ENCODE peak calls at places on chromosomes 11 and 22, in six cellular contexts. One of them, this sample, is unnamed.

GRCh38 chr11:130179396-130180306 is 20.1 kb downstream of the ST14 start:
- DNase-seq in OCI-LY7: peak; percentile 76
- DNase-seq in neural progenitor cell: no peak
- DNase-seq in PC-3: no peak
- DNase-seq in HCT116: no peak
- DNase-seq in GM23248: no peak
- DNase-seq in this sample: peak; percentile 13

GRCh38 chr11:66467756-66468155 is 1.1 kb downstream of the PELI3 start:
- DNase-seq in HCT116: no peak
- DNase-seq in GM23248: peak; percentile 25
- DNase-seq in PC-3: peak; percentile 39
- DNase-seq in neural progenitor cell: peak; percentile 75
- DNase-seq in OCI-LY7: no peak
- DNase-seq in this sample: no peak

GRCh38 chr11:23688835-23689234 is 808.0 kb upstream of the LUZP2 start:
- DNase-seq in neural progenitor cell: no peak
- DNase-seq in OCI-LY7: no peak
- DNase-seq in PC-3: peak; percentile 54
- DNase-seq in HCT116: no peak
- DNase-seq in GM23248: peak; percentile 41
- DNase-seq in this sample: no peak

GRCh38 chr22:30790366-30790765 is 95.7 kb downstream of the OSBP2 start:
- DNase-seq in neural progenitor cell: no peak
- DNase-seq in GM23248: no peak
- DNase-seq in HCT116: no peak
- DNase-seq in OCI-LY7: no peak
- DNase-seq in PC-3: no peak
- DNase-seq in this sample: no peak

GRCh38 chr22:44304354-44304753 is 8.4 kb downstream of the SHISAL1 start:
- DNase-seq in HCT116: no peak
- DNase-seq in GM23248: peak; percentile 56
- DNase-seq in OCI-LY7: no peak
- DNase-seq in PC-3: peak; percentile 11
- DNase-seq in neural progenitor cell: peak; percentile 51
- DNase-seq in this sample: no peak

GRCh38 chr11:29280452-29280851 is 736.4 kb downstream of the KCNA4 start:
- DNase-seq in GM23248: peak; percentile 39
- DNase-seq in neural progenitor cell: no peak
- DNase-seq in PC-3: peak; percentile 66
- DNase-seq in OCI-LY7: no peak
- DNase-seq in HCT116: no peak
- DNase-seq in this sample: no peak

GRCh38 chr11:65418681-65419459 is 3.7 kb upstream of the NEAT1 start:
- DNase-seq in HCT116: peak; percentile 84
- DNase-seq in PC-3: peak; percentile 98
- DNase-seq in OCI-LY7: peak; percentile 98
- DNase-seq in GM23248: peak; percentile 97
- DNase-seq in neural progenitor cell: peak; percentile 84
- DNase-seq in this sample: peak; percentile 98

GRCh38 chr22:41146573-41146972 is 54.2 kb downstream of the EP300 start:
- DNase-seq in PC-3: no peak
- DNase-seq in GM23248: peak; percentile 10
- DNase-seq in OCI-LY7: no peak
- DNase-seq in neural progenitor cell: no peak
- DNase-seq in HCT116: no peak
- DNase-seq in this sample: no peak

GRCh38 chr22:45584121-45584570 is 81.5 kb downstream of the FBLN1 start:
- DNase-seq in PC-3: no peak
- DNase-seq in GM23248: peak; percentile 53
- DNase-seq in OCI-LY7: peak; percentile 27
- DNase-seq in HCT116: no peak
- DNase-seq in neural progenitor cell: no peak
- DNase-seq in this sample: no peak

GRCh38 chr22:32574957-32575893 is 100.6 kb downstream of the FBXO7 start:
- DNase-seq in PC-3: no peak
- DNase-seq in HCT116: no peak
- DNase-seq in neural progenitor cell: peak; percentile 45
- DNase-seq in OCI-LY7: no peak
- DNase-seq in GM23248: no peak
- DNase-seq in this sample: no peak

GRCh38 chr11:75667831-75668507 is 869 bp downstream of the MAP6 start:
- DNase-seq in OCI-LY7: no peak
- DNase-seq in HCT116: no peak
- DNase-seq in neural progenitor cell: peak; percentile 94
- DNase-seq in PC-3: peak; percentile 47
- DNase-seq in GM23248: peak; percentile 68
- DNase-seq in this sample: no peak

GRCh38 chr11:34755671-34756070 is 134.8 kb downstream of the EHF start:
- DNase-seq in neural progenitor cell: no peak
- DNase-seq in OCI-LY7: no peak
- DNase-seq in HCT116: no peak
- DNase-seq in GM23248: no peak
- DNase-seq in PC-3: no peak
- DNase-seq in this sample: no peak

GRCh38 chr11:94656968-94657367 is 89.8 kb downstream of the PIWIL4 start:
- DNase-seq in HCT116: no peak
- DNase-seq in OCI-LY7: no peak
- DNase-seq in GM23248: no peak
- DNase-seq in PC-3: no peak
- DNase-seq in neural progenitor cell: peak; percentile 12
- DNase-seq in this sample: no peak

GRCh38 chr11:80698646-80699045 is 1257.8 kb upstream of the TENM4 start:
- DNase-seq in OCI-LY7: no peak
- DNase-seq in GM23248: no peak
- DNase-seq in neural progenitor cell: no peak
- DNase-seq in HCT116: no peak
- DNase-seq in PC-3: peak; percentile 20
- DNase-seq in this sample: no peak

GRCh38 chr11:44574620-44575287 is 9.3 kb downstream of the CD82 start:
- DNase-seq in GM23248: peak; percentile 92
- DNase-seq in neural progenitor cell: no peak
- DNase-seq in OCI-LY7: peak; percentile 34
- DNase-seq in HCT116: no peak
- DNase-seq in PC-3: peak; percentile 57
- DNase-seq in this sample: peak; percentile 38

GRCh38 chr11:76878014-76878413 is 17.3 kb downstream of the ACER3 start:
- DNase-seq in GM23248: no peak
- DNase-seq in neural progenitor cell: no peak
- DNase-seq in OCI-LY7: no peak
- DNase-seq in HCT116: no peak
- DNase-seq in PC-3: no peak
- DNase-seq in this sample: no peak

GRCh38 chr22:27212617-27213177 is 555.3 kb downstream of the MIAT start:
- DNase-seq in neural progenitor cell: peak; percentile 37
- DNase-seq in PC-3: no peak
- DNase-seq in HCT116: no peak
- DNase-seq in OCI-LY7: no peak
- DNase-seq in GM23248: peak; percentile 100
- DNase-seq in this sample: no peak

GRCh38 chr22:42841444-42841843 is 15.6 kb downstream of the ARFGAP3 start:
- DNase-seq in GM23248: peak; percentile 74
- DNase-seq in neural progenitor cell: no peak
- DNase-seq in PC-3: no peak
- DNase-seq in OCI-LY7: no peak
- DNase-seq in HCT116: no peak
- DNase-seq in this sample: no peak

GRCh38 chr11:102831128-102831708 is 12.2 kb downstream of the MMP3 start:
- DNase-seq in PC-3: no peak
- DNase-seq in neural progenitor cell: peak; percentile 69
- DNase-seq in HCT116: no peak
- DNase-seq in GM23248: peak; percentile 88
- DNase-seq in OCI-LY7: no peak
- DNase-seq in this sample: peak; percentile 66

GRCh38 chr22:19106886-19107729 is 15.1 kb downstream of the DGCR2 start:
- DNase-seq in HCT116: no peak
- DNase-seq in GM23248: no peak
- DNase-seq in PC-3: no peak
- DNase-seq in neural progenitor cell: no peak
- DNase-seq in OCI-LY7: no peak
- DNase-seq in this sample: no peak

GRCh38 chr11:63999349-64000025 is 13.2 kb downstream of the OTUB1 start:
- DNase-seq in HCT116: no peak
- DNase-seq in GM23248: peak; percentile 79
- DNase-seq in PC-3: peak; percentile 85
- DNase-seq in OCI-LY7: no peak
- DNase-seq in neural progenitor cell: peak; percentile 87
- DNase-seq in this sample: no peak
- TF ChIP-seq EZH2phosphoT487 in HCT116: no peak
- TF ChIP-seq EZH2phosphoT487 in GM23248: no peak
- TF ChIP-seq EZH2phosphoT487 in PC-3: no peak
- TF ChIP-seq EZH2phosphoT487 in OCI-LY7: no peak
- TF ChIP-seq EZH2phosphoT487 in neural progenitor cell: no peak
- TF ChIP-seq EZH2phosphoT487 in this sample: no peak

DNA sequence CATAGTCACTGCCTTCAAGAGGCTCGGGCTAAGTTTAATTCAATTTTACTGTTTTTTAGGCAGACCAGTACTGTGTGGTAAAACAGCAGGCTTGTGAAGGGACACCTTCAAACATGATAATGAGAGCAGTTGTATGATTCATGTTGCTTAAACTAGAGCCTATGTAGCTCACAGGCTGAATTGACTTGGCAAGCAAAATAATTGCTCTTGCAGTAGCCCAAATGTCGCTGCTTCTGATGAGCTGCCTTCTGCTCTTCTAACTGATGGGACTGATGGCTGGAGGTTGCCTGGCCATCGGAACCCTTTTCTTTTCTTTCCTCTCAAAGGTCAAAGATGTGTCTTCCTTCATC is 137.6 kb downstream of the MAML2 start:
- DNase-seq in PC-3: no peak
- DNase-seq in OCI-LY7: no peak
- DNase-seq in HCT116: no peak
- DNase-seq in GM23248: peak; percentile 51
- DNase-seq in neural progenitor cell: no peak
- DNase-seq in this sample: no peak
- TF ChIP-seq EZH2phosphoT487 in PC-3: no peak
- TF ChIP-seq EZH2phosphoT487 in OCI-LY7: no peak
- TF ChIP-seq EZH2phosphoT487 in HCT116: no peak
- TF ChIP-seq EZH2phosphoT487 in GM23248: no peak
- TF ChIP-seq EZH2phosphoT487 in neural progenitor cell: no peak
- TF ChIP-seq EZH2phosphoT487 in this sample: no peak

GRCh38 chr11:37988031-37988430 is 1390.0 kb upstream of the RAG2 start:
- DNase-seq in neural progenitor cell: no peak
- DNase-seq in HCT116: no peak
- DNase-seq in OCI-LY7: no peak
- DNase-seq in PC-3: no peak
- DNase-seq in GM23248: no peak
- DNase-seq in this sample: no peak
- TF ChIP-seq EZH2phosphoT487 in neural progenitor cell: no peak
- TF ChIP-seq EZH2phosphoT487 in HCT116: no peak
- TF ChIP-seq EZH2phosphoT487 in OCI-LY7: no peak
- TF ChIP-seq EZH2phosphoT487 in PC-3: no peak
- TF ChIP-seq EZH2phosphoT487 in GM23248: no peak
- TF ChIP-seq EZH2phosphoT487 in this sample: no peak

GRCh38 chr22:36332623-36333331 is 55.0 kb downstream of the MYH9 start:
- DNase-seq in HCT116: no peak
- DNase-seq in PC-3: peak; percentile 89
- DNase-seq in OCI-LY7: peak; percentile 36
- DNase-seq in GM23248: peak; percentile 45
- DNase-seq in neural progenitor cell: no peak
- DNase-seq in this sample: peak; percentile 78

GRCh38 chr22:36333632-36334031 is 54.1 kb downstream of the MYH9 start:
- DNase-seq in OCI-LY7: no peak
- DNase-seq in HCT116: no peak
- DNase-seq in GM23248: no peak
- DNase-seq in PC-3: peak; percentile 86
- DNase-seq in neural progenitor cell: no peak
- DNase-seq in this sample: peak; percentile 10

GRCh38 chr22:36331306-36331911 is 56.4 kb downstream of the MYH9 start:
- DNase-seq in PC-3: peak; percentile 96
- DNase-seq in neural progenitor cell: no peak
- DNase-seq in OCI-LY7: peak; percentile 91
- DNase-seq in HCT116: peak; percentile 82
- DNase-seq in GM23248: peak; percentile 94
- DNase-seq in this sample: peak; percentile 97

GRCh38 chr22:36330655-36331305 is 57.0 kb downstream of the MYH9 start:
- DNase-seq in PC-3: peak; percentile 46
- DNase-seq in OCI-LY7: no peak
- DNase-seq in neural progenitor cell: no peak
- DNase-seq in GM23248: peak; percentile 67
- DNase-seq in HCT116: no peak
- DNase-seq in this sample: no peak

DNA sequence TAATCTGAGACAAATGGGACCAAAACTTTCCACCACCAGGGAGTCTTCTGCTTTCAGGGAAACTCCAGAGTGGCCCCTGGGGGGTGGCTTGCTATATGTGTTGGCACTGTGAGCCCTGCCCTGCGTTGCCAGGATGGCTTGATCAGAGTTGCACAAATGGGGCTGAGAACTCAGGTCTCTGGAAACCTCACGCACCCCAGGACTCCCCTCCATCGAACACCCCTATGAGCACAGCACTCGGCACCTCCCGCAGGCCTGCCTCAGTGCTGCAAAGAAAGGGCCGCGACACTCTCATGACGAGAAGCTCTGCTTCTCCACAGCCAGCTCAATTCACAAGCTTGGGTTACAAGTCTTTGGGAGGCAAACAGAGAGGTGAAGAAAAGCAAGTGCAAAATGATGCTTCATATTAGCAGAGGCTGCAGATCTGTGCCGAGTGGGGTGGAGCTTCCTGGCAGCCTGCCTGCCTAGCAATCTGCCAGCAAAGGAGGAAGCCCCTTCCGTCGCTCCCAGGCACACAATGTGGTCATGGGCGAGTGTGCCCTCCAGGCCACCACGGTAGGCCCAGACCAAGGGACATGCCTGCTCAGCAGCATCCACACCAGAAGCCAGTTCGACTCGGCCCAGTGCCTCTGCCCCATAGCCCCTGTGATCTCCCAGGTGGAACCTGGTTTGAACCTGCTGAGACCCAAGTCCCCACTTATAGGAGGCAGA is 55.7 kb downstream of the MYH9 start:
- DNase-seq in GM23248: peak; percentile 53
- DNase-seq in neural progenitor cell: no peak
- DNase-seq in HCT116: no peak
- DNase-seq in OCI-LY7: peak; percentile 71
- DNase-seq in PC-3: peak; percentile 68
- DNase-seq in this sample: peak; percentile 69
- TF ChIP-seq EZH2phosphoT487 in GM23248: no peak
- TF ChIP-seq EZH2phosphoT487 in neural progenitor cell: no peak
- TF ChIP-seq EZH2phosphoT487 in HCT116: no peak
- TF ChIP-seq EZH2phosphoT487 in OCI-LY7: no peak
- TF ChIP-seq EZH2phosphoT487 in PC-3: no peak
- TF ChIP-seq EZH2phosphoT487 in this sample: no peak

GRCh38 chr11:126340960-126341709 is 14.4 kb upstream of the ST3GAL4 start:
- DNase-seq in OCI-LY7: no peak
- DNase-seq in HCT116: no peak
- DNase-seq in GM23248: no peak
- DNase-seq in neural progenitor cell: no peak
- DNase-seq in PC-3: peak; percentile 49
- DNase-seq in this sample: no peak
- TF ChIP-seq EZH2phosphoT487 in OCI-LY7: no peak
- TF ChIP-seq EZH2phosphoT487 in HCT116: no peak
- TF ChIP-seq EZH2phosphoT487 in GM23248: no peak
- TF ChIP-seq EZH2phosphoT487 in neural progenitor cell: no peak
- TF ChIP-seq EZH2phosphoT487 in PC-3: no peak
- TF ChIP-seq EZH2phosphoT487 in this sample: no peak